ENCODE peak calls at places on chromosomes 5 and 9, in five cellular contexts. F, D, U, P and N are unnamed samples.

GRCh38 chr5:151347364-151347763 is at the start of gene SLC36A2:
- DNase-seq in U (no peak), P (no peak), D (no peak), F (no peak), N (no peak)

GRCh38 chr5:31583129-31583528 is 51.0 kb downstream of the C5orf22 start:
- DNase-seq in D (no peak), U (no peak), P (no peak), F (no peak), N (no peak)

GRCh38 chr5:10699281-10699874 is 61.7 kb downstream of the DAP start:
- DNase-seq in P (no peak), D (no peak), U (no peak), F (no peak), N (no peak)

GRCh38 chr5:126364206-126364902 is 58.9 kb upstream of the GRAMD2B start:
- DNase-seq in P (no peak), F (no peak), U (no peak), D (no peak), N (no peak)

GRCh38 chr5:129342796-129343195 is 117.3 kb upstream of the ADAMTS19 start:
- DNase-seq in F (no peak), P (no peak), D (no peak), U (no peak), N (no peak)

GRCh38 chr9:136943291-136944093 is 1.0 kb downstream of the FBXW5 start:
- DNase-seq in U (peak; percentile 74), F (no peak), D (peak; percentile 50), P (no peak), N (peak; percentile 67)

GRCh38 chr9:116791314-116791713 is 104.2 kb downstream of the TRIM32 start:
- DNase-seq in F (no peak), P (no peak), U (no peak), D (no peak), N (no peak)

GRCh38 chr5:96338624-96339023 is 94.4 kb downstream of the PCSK1 start:
- DNase-seq in P (peak; percentile 54), F (no peak), U (no peak), D (no peak), N (no peak)

GRCh38 chr9:132214027-132214622 is 52.3 kb downstream of the NTNG2 start:
- DNase-seq in U (peak; percentile 32), F (no peak), P (no peak), D (peak; percentile 72), N (peak; percentile 85)

GRCh38 chr5:125032286-125032685 is 285.8 kb upstream of the ZNF608 start:
- DNase-seq in U (no peak), P (no peak), F (no peak), D (no peak), N (no peak)

GRCh38 chr9:21709464-21710058 is 92.9 kb upstream of the MTAP start:
- DNase-seq in U (no peak), F (no peak), D (peak; percentile 36), P (peak; percentile 37), N (peak; percentile 89)

GRCh38 chr5:160260881-160261815 is 31.8 kb downstream of the FABP6 start:
- DNase-seq in P (peak; percentile 50), F (no peak), D (no peak), U (peak; percentile 93), N (no peak)

GRCh38 chr9:126935630-126936029 is 21.0 kb downstream of the RALGPS1 start:
- DNase-seq in U (no peak), P (no peak), F (no peak), D (no peak), N (no peak)

GRCh38 chr9:34663296-34663590 is 786 bp upstream of the CCL27 start:
- DNase-seq in U (no peak), D (no peak), P (no peak), F (no peak), N (no peak)

GRCh38 chr5:89535421-89535820 is 652.4 kb upstream of the MEF2C start:
- DNase-seq in F (no peak), P (no peak), D (no peak), U (no peak), N (no peak)

GRCh38 chr5:169803077-169803981 is 166.3 kb downstream of the DOCK2 start:
- DNase-seq in P (no peak), U (peak; percentile 54), F (no peak), D (no peak), N (no peak)

GRCh38 chr9:74960548-74960947 is 7.8 kb upstream of the C9orf40 start:
- DNase-seq in D (peak; percentile 21), F (no peak), U (no peak), P (peak; percentile 6), N (no peak)

GRCh38 chr5:123881791-123882244 is 369.8 kb downstream of the CSNK1G3 start:
- DNase-seq in F (no peak), P (no peak), U (no peak), D (no peak), N (no peak)

GRCh38 chr9:108655818-108656217 is 200.0 kb downstream of the ACTL7B start:
- DNase-seq in U (no peak), F (no peak), P (no peak), D (no peak), N (no peak)

GRCh38 chr9:93808115-93809029 is 146.8 kb downstream of the BARX1 start:
- DNase-seq in U (peak; percentile 48), P (no peak), F (no peak), D (no peak), N (no peak)

GRCh38 chr5:93794954-93795353 is 53.6 kb upstream of the POU5F2 start:
- DNase-seq in F (no peak), P (peak; percentile 41), U (no peak), D (no peak), N (no peak)

GRCh38 chr9:86734762-86735161 is 212.5 kb downstream of the GAS1 start:
- DNase-seq in D (no peak), P (no peak), F (no peak), U (no peak), N (no peak)

GRCh38 chr9:86733929-86734328 is 213.4 kb downstream of the GAS1 start:
- DNase-seq in D (no peak), P (no peak), U (no peak), F (no peak), N (no peak)

GRCh38 chr9:86731511-86731993 is 215.8 kb downstream of the GAS1 start:
- DNase-seq in U (no peak), D (no peak), F (no peak), P (no peak), N (no peak)

GRCh38 chr9:86730165-86730928 is 217.0 kb downstream of the GAS1 start:
- DNase-seq in P (no peak), D (no peak), U (no peak), F (no peak), N (no peak)

DNA sequence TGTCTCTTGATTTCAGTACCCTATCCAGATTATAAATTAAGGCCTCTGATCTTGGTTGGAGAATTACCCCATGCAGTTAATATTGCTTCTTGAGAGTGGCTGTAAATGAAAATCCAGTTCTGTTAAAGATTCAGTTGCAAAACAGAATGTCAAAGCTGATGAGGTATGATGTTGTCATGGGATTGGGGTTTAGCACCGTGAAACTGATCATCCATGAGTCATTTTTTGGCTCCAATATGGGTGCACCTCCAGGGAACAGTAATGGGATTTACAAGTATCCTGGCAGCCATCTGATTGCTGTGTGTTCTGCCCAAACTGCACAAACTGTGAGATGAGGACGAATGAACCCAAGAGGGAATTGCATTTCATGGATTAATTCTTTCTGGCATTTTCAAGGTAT is 214.8 kb downstream of the GAS1 start:
- DNase-seq in F (no peak), D (no peak), U (no peak), P (no peak), N (no peak)
- TF ChIP-seq JUNB in F (no peak), D (no peak), U (no peak), P (no peak), N (no peak)

GRCh38 chr5:17225551-17225950 is 8.1 kb downstream of the BASP1 start:
- DNase-seq in F (no peak), U (no peak), P (no peak), D (no peak), N (no peak)
- H3K4me1 ChIP-seq in F (peaks cover 43% of the 10 kb centered on the region), U (no peaks in the 10 kb centered on the region), P (no peaks in the 10 kb centered on the region), D (peaks cover 97% of the 10 kb centered on the region), N (peaks cover 44% of the 10 kb centered on the region)

GRCh38 chr9:121050128-121050988 is at the start of gene C5:
- DNase-seq in U (no peak), F (no peak), D (no peak), P (peak; percentile 67), N (no peak)

GRCh38 chr9:121053544-121053943 is 3.5 kb upstream of the C5 start:
- DNase-seq in U (no peak), F (no peak), P (peak; percentile 84), D (no peak), N (no peak)

GRCh38 chr9:121048618-121049017 is 1.5 kb downstream of the C5 start:
- DNase-seq in U (no peak), D (no peak), F (no peak), P (no peak), N (peak; percentile 32)

GRCh38 chr9:121048175-121048574 is 1.9 kb downstream of the C5 start:
- DNase-seq in D (no peak), P (no peak), F (no peak), U (no peak), N (no peak)
- TF ChIP-seq CTCF in D (no peak), P (no peak), F (no peak), U (no peak), N (no peak)

DNA sequence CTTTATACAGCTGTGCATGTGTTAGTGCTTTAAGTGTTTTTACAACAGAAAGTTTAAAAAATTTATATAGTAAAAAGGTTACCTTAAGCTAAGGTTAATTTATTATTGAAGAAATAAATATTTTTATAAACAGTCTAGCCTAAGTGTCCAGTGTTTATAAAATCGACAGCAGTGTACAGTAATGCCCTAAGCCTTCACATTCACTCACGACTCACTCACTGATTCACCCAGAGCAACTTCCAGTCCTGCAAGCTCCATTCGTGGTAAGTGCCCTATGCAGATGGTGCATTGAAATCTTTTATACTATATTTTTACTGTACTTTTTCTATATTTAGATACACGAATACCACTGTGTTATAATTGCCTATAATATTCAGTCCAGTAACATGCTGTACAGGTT is 159.1 kb downstream of the ROR2 start:
- DNase-seq in U (no peak), F (no peak), D (no peak), P (no peak), N (no peak)
- TF ChIP-seq JUNB in U (no peak), F (no peak), D (no peak), P (no peak), N (no peak)

GRCh38 chr5:172104021-172104420 is 84.0 kb downstream of the STK10 start:
- DNase-seq in F (no peak), U (no peak), D (no peak), P (peak; percentile 30), N (peak; percentile 37)

GRCh38 chr5:172104801-172105701 is 83.0 kb downstream of the STK10 start:
- DNase-seq in P (no peak), U (no peak), D (no peak), F (no peak), N (no peak)

GRCh38 chr5:172107606-172108005 is 80.4 kb downstream of the STK10 start:
- DNase-seq in P (no peak), U (no peak), F (no peak), D (peak; percentile 24), N (no peak)

GRCh38 chr5:172105811-172106210 is 82.2 kb downstream of the STK10 start:
- DNase-seq in P (no peak), D (no peak), F (no peak), U (no peak), N (no peak)

GRCh38 chr5:172106511-172107356 is 81.3 kb downstream of the STK10 start:
- DNase-seq in P (no peak), D (peak; percentile 58), U (peak; percentile 79), F (peak; percentile 9), N (peak; percentile 77)
- H3K4me1 ChIP-seq in P (peaks cover 23% of the 10 kb centered on the region), D (peaks cover 36% of the 10 kb centered on the region), U (peaks cover 25% of the 10 kb centered on the region), F (peaks cover 34% of the 10 kb centered on the region), N (peaks cover 44% of the 10 kb centered on the region)